ENCODE peak calls at places on chromosomes 6 and 20, in ten cellular contexts. W, J, E, O, I, R, P, S, F and Z are unnamed samples. For H3K4me1, the result is how much of the 10 kb centered on the place peaks cover.

GRCh38 chr20:63695419-63696310 is 787 bp upstream of the TNFRSF6B start:
- DNase-seq in W (no peak), F (no peak), S (no peak), P (no peak), R (no peak), I (no peak), O (no peak), E (no peak), J (no peak), Z (no peak)

GRCh38 chr6:168216139-168216538 is 103.4 kb downstream of the DACT2 start:
- DNase-seq in W (no peak), J (no peak), I (no peak), R (no peak), O (no peak), S (no peak), E (no peak), P (no peak), F (no peak), Z (no peak)

GRCh38 chr20:32336918-32337347 is 21.2 kb upstream of the ASXL1 start:
- DNase-seq in I (no peak), J (no peak), E (peak), P (peak), S (no peak), R (no peak), F (peak), O (peak), W (no peak), Z (peak)

GRCh38 chr20:3115190-3116107 is 30.9 kb upstream of the AVP start:
- DNase-seq in W (peak), S (no peak), R (no peak), O (peak), F (peak), E (peak), I (peak), J (no peak), P (peak), Z (no peak)

GRCh38 chr6:131519670-131520436 is 53.2 kb upstream of the ARG1 start:
- DNase-seq in E (peak), S (no peak), W (no peak), I (peak), O (peak), F (peak), P (no peak), R (peak), J (peak), Z (no peak)

GRCh38 chr6:121732641-121733040 is 297.2 kb downstream of the GJA1 start:
- DNase-seq in R (no peak), F (no peak), W (no peak), I (no peak), P (peak), O (no peak), J (no peak), E (peak), S (no peak), Z (no peak)

GRCh38 chr6:44116643-44117382 is 10.4 kb downstream of the MRPL14 start:
- DNase-seq in R (no peak), E (peak), S (no peak), J (no peak), F (no peak), I (no peak), W (no peak), P (peak), O (peak), Z (no peak)

GRCh38 chr6:90168693-90169131 is 127.9 kb downstream of the BACH2 start:
- DNase-seq in J (no peak), F (no peak), W (no peak), O (peak), I (no peak), E (no peak), P (peak), S (no peak), R (no peak), Z (no peak)

GRCh38 chr6:129029778-129030177 is 146.8 kb downstream of the LAMA2 start:
- DNase-seq in F (no peak), O (no peak), S (no peak), E (no peak), I (no peak), J (no peak), P (no peak), W (no peak), R (no peak), Z (no peak)

GRCh38 chr20:11091496-11091895 is 417.7 kb upstream of the JAG1 start:
- DNase-seq in S (no peak), I (no peak), E (no peak), O (no peak), P (no peak), W (no peak), F (no peak), R (no peak), J (no peak), Z (no peak)

GRCh38 chr6:72619883-72620696 is 1.8 kb upstream of the KCNQ5 start:
- DNase-seq in E (peak), F (peak), P (no peak), J (no peak), S (no peak), W (peak), R (no peak), I (peak), O (no peak), Z (peak)
- H3K27ac ChIP-seq in E (no peak), F (no peak), P (no peak), J (no peak), S (no peak), W (no peak), R (no peak), I (peak), O (no peak), Z (peak)

GRCh38 chr20:57425150-57426013 is 34.2 kb downstream of the RBM38 start:
- DNase-seq in S (no peak), P (no peak), O (no peak), E (no peak), R (no peak), J (no peak), I (peak), F (no peak), W (no peak), Z (no peak)
- H3K4me3 ChIP-seq in S (no peak), P (no peak), O (no peak), E (no peak), R (no peak), J (no peak), I (no peak), F (no peak), W (no peak), Z (no peak)

GRCh38 chr20:56515657-56516381 is 8.7 kb upstream of the FAM209A start:
- DNase-seq in P (no peak), E (peak), W (no peak), F (no peak), O (peak), J (no peak), R (no peak), S (no peak), I (no peak), Z (peak)
- H3K4me1 ChIP-seq in P (under half), E (under half), W (under half), F (under half), O (under half), J (under half), R (under half), S (under half), I (under half), Z (under half)

GRCh38 chr6:165880721-165881120 is 217.7 kb upstream of the PDE10A start:
- DNase-seq in E (no peak), S (no peak), F (no peak), W (no peak), R (no peak), J (no peak), O (peak), I (no peak), P (peak), Z (no peak)

GRCh38 chr6:165875946-165876345 is 212.9 kb upstream of the PDE10A start:
- DNase-seq in I (no peak), R (no peak), W (no peak), E (no peak), J (no peak), S (no peak), P (no peak), F (no peak), O (no peak), Z (no peak)

GRCh38 chr6:165876568-165876967 is 213.5 kb upstream of the PDE10A start:
- DNase-seq in F (no peak), W (peak), P (no peak), S (no peak), J (no peak), O (peak), R (no peak), I (no peak), E (no peak), Z (no peak)

GRCh38 chr6:165877773-165878172 is 214.7 kb upstream of the PDE10A start:
- DNase-seq in F (no peak), P (no peak), O (no peak), S (no peak), W (no peak), E (no peak), I (no peak), R (no peak), J (no peak), Z (no peak)

GRCh38 chr6:165877192-165877591 is 214.2 kb upstream of the PDE10A start:
- DNase-seq in J (no peak), F (no peak), P (no peak), E (no peak), O (no peak), I (no peak), W (no peak), S (no peak), R (no peak), Z (no peak)
- H3K27ac ChIP-seq in J (no peak), F (no peak), P (no peak), E (no peak), O (no peak), I (no peak), W (no peak), S (no peak), R (no peak), Z (no peak)

GRCh38 chr20:52103469-52103910 is 88.1 kb downstream of the ZFP64 start:
- DNase-seq in J (no peak), E (peak), P (no peak), O (peak), S (no peak), I (no peak), F (no peak), W (no peak), R (no peak), Z (no peak)

GRCh38 chr20:52104546-52105044 is 87.0 kb downstream of the ZFP64 start:
- DNase-seq in W (peak), S (no peak), J (no peak), E (peak), R (no peak), P (no peak), I (no peak), O (peak), F (no peak), Z (no peak)

GRCh38 chr20:52103911-52104545 is 87.6 kb downstream of the ZFP64 start:
- DNase-seq in P (no peak), R (no peak), E (peak), W (peak), I (peak), S (no peak), F (no peak), O (peak), J (no peak), Z (no peak)

GRCh38 chr20:52105573-52106422 is 85.8 kb downstream of the ZFP64 start:
- DNase-seq in W (no peak), I (no peak), J (peak), R (peak), O (peak), F (no peak), E (peak), S (peak), P (no peak), Z (no peak)

GRCh38 chr20:52105045-52105572 is 86.5 kb downstream of the ZFP64 start:
- DNase-seq in R (no peak), O (peak), W (peak), F (no peak), I (no peak), S (no peak), P (no peak), E (peak), J (no peak), Z (no peak)
- H3K4me3 ChIP-seq in R (peak), O (peak), W (peak), F (no peak), I (no peak), S (peak), P (no peak), E (peak), J (peak), Z (peak)

DNA sequence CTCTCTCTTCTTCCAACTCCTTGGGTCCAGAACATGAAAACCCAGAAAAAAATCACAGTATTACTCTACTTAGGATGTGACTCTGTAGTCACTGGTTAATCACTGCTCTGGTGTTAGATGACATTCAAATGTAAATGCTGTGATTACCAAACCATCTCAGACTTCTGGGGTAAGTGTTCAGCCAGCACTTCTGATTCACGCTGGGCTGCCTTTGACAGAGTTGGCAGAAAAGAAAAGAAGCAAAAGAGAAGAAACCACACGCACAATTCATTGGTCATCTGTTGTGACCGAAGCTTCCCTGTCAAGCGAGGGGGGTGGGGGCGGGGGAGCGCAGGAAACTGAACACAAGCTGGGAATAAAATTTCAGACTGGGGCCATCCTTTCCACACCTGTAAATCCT is 82.7 kb downstream of the PSMG4 start:
- DNase-seq in F (no peak), P (peak), J (no peak), R (no peak), I (no peak), E (no peak), W (no peak), O (peak), S (no peak), Z (no peak)
- H3K4me1 ChIP-seq in F (under half), P (under half), J (under half), R (under half), I (under half), E (under half), W (under half), O (under half), S (under half), Z (under half)

DNA sequence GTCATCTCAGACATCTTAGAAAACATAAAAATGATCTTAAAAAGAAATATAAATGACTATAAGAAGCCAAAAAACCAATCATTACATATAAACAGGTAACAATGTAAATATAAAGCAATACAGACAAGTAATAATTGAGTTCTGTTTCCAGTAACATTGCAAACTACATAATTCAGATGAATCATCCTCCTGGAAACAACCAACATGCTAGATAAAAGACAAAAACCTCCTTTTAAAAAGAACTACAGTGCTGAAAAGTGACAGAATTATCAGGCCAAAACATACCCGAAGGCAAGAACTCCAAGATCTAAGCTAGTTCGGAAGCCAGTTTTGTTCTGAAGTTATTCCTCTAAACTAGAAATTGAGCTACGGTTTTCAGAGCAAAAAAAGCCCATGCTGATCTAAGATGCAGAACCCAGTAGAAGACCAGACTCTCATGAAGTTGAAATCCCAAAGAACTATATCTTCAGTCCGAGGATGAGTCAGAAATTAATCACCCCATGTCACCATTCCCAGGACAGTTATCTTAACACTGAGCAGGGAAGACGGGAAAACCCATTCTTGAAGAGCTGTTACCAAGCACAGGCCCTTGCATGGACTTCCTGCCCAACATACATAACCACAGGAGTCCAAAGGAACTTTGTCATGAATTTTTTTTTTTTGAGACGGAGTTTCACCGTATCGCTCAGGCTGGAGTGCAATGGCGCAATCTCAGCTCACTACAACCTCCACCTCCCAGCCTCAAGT is 9.8 kb downstream of the PGM3 start:
- DNase-seq in W (no peak), O (peak), F (no peak), I (no peak), E (no peak), S (no peak), J (no peak), P (peak), R (no peak), Z (no peak)
- H3K27ac ChIP-seq in W (no peak), O (peak), F (no peak), I (no peak), E (no peak), S (no peak), J (no peak), P (peak), R (no peak), Z (no peak)

GRCh38 chr6:2744778-2745177 is 5.9 kb downstream of the MYLK4 start:
- DNase-seq in F (no peak), R (no peak), E (no peak), I (no peak), O (no peak), J (no peak), W (no peak), P (no peak), S (no peak), Z (no peak)

GRCh38 chr6:2743280-2744205 is 7.2 kb downstream of the MYLK4 start:
- DNase-seq in I (no peak), J (no peak), F (no peak), E (no peak), P (no peak), S (no peak), R (no peak), W (no peak), O (no peak), Z (no peak)

GRCh38 chr6:2746557-2747061 is 4.1 kb downstream of the MYLK4 start:
- DNase-seq in J (no peak), I (no peak), W (no peak), E (no peak), S (no peak), R (no peak), P (no peak), O (no peak), F (no peak), Z (no peak)

GRCh38 chr6:2745246-2745645 is 5.5 kb downstream of the MYLK4 start:
- DNase-seq in E (no peak), I (no peak), F (no peak), O (no peak), S (no peak), P (no peak), R (no peak), W (no peak), J (no peak), Z (no peak)

DNA sequence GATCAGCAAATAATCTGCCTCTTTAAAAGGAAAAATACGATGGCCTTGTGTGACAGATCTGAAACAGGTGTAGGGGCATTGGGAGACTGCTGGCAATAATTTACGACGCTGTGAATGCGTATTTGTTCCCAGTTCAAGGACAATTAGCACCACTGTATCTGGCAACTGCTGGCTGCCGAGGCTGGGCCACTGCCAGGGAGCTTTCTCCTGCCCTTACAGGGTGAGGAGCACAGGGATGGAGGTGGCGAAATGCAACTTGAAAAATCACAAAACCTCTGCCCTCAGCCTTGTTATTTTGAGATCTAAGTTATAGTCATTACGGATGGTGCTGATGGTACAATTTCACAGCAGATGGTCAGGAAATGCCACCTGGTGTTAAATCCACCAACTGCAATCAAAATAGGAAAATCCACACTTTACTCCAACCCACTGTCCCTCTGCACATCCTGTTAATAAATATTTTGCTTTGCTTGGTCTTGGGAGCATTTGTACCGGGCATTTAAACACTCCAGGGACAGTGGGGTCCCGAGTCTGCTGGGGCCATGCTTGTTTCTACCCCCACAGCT is 6.4 kb downstream of the MYLK4 start:
- DNase-seq in R (no peak), O (peak), I (no peak), W (no peak), P (no peak), J (no peak), S (no peak), E (no peak), F (no peak), Z (no peak)
- H3K4me3 ChIP-seq in R (no peak), O (no peak), I (no peak), W (no peak), P (no peak), J (no peak), S (no peak), E (no peak), F (no peak), Z (no peak)

DNA sequence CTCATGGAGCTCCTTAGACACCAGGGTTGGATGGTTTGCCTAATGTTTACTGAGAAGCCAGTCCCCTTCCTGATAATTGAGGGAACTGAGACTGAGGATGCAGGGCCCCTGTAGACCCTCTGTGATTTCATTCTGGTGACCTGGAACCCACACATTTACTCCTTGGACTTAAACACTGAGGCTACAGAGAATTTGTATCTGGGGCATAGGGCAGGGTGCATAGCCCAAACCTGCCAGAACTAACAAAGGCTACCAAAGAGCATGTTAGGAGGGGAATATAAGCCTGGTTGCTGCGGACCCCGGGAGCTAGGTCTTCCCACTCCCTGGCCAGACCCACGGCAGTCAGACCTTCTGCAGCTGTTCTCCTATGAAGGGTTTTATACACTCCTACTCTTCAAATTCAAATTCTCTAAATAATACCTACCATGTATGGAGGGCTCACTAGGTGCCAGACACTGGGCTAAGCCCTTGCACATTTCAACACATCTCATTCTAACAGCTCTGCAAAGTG is 19.7 kb downstream of the DAAM2 start:
- DNase-seq in R (no peak), I (no peak), E (no peak), W (no peak), P (no peak), F (no peak), O (no peak), J (no peak), S (no peak), Z (no peak)
- H3K4me1 ChIP-seq in R (under half), I (under half), E (under half), W (under half), P (under half), F (under half), O (under half), J (under half), S (under half), Z (under half)

GRCh38 chr6:10725046-10725445 is 2.2 kb downstream of the TMEM14C start:
- DNase-seq in J (no peak), P (no peak), O (no peak), S (no peak), W (no peak), R (no peak), I (no peak), E (no peak), F (no peak), Z (no peak)
- H3K27ac ChIP-seq in J (peak), P (no peak), O (no peak), S (no peak), W (no peak), R (no peak), I (peak), E (no peak), F (no peak), Z (no peak)